ENCODE peak calls at places on chromosomes 6 and 20, in six cellular contexts. S, R, M, P, F and K are unnamed samples.

GRCh38 chr6:15384901-15385300 is 139.0 kb downstream of the JARID2 start:
- DNase-seq in S (no peak), R (no peak), M (no peak), P (no peak), F (no peak), K (no peak)

GRCh38 chr20:41125530-41126457 is 11.5 kb upstream of the PLCG1 start:
- DNase-seq in S (no peak), R (no peak), M (no peak), P (no peak), F (no peak), K (no peak)

GRCh38 chr6:141309295-141309694 is 823.4 kb upstream of the GJE1 start:
- DNase-seq in S (no peak), R (no peak), M (peak; percentile 7), P (peak; percentile 9), F (no peak), K (no peak)

GRCh38 chr6:10951675-10952282 is 64.9 kb downstream of the SYCP2L start:
- DNase-seq in S (peak; percentile 94), R (no peak), M (peak; percentile 58), P (peak; percentile 73), F (no peak), K (no peak)

GRCh38 chr6:145688493-145688905 is 46.8 kb downstream of the EPM2A start:
- DNase-seq in S (peak; percentile 86), R (no peak), M (no peak), P (peak; percentile 88), F (no peak), K (no peak)

GRCh38 chr20:53343433-53343832 is 250.2 kb downstream of the ZNF217 start:
- DNase-seq in S (no peak), R (peak; percentile 57), M (no peak), P (no peak), F (no peak), K (no peak)

GRCh38 chr6:111725446-111726112 is 119.9 kb upstream of the TRAF3IP2 start:
- DNase-seq in S (peak; percentile 32), R (no peak), M (no peak), P (no peak), F (no peak), K (no peak)

GRCh38 chr6:43368517-43369160 is 808 bp downstream of the ZNF318 start:
- DNase-seq in S (peak; percentile 37), R (peak; percentile 65), M (no peak), P (peak; percentile 37), F (peak; percentile 77), K (peak; percentile 73)

GRCh38 chr20:6122873-6123649 is at the start of gene FERMT1:
- DNase-seq in S (peak; percentile 54), R (peak; percentile 88), M (peak; percentile 45), P (peak; percentile 66), F (peak; percentile 83), K (peak; percentile 68)

GRCh38 chr6:5083813-5084191 is 1.3 kb upstream of the PPP1R3G start:
- DNase-seq in S (no peak), R (no peak), M (no peak), P (no peak), F (no peak), K (no peak)
- H3K4me3 ChIP-seq in S (no peak overlapping the region), R (no peak overlapping the region), M (no peak overlapping the region), P (no peak overlapping the region), F (peak overlapping the region; percentile 55), K (no peak overlapping the region)

DNA sequence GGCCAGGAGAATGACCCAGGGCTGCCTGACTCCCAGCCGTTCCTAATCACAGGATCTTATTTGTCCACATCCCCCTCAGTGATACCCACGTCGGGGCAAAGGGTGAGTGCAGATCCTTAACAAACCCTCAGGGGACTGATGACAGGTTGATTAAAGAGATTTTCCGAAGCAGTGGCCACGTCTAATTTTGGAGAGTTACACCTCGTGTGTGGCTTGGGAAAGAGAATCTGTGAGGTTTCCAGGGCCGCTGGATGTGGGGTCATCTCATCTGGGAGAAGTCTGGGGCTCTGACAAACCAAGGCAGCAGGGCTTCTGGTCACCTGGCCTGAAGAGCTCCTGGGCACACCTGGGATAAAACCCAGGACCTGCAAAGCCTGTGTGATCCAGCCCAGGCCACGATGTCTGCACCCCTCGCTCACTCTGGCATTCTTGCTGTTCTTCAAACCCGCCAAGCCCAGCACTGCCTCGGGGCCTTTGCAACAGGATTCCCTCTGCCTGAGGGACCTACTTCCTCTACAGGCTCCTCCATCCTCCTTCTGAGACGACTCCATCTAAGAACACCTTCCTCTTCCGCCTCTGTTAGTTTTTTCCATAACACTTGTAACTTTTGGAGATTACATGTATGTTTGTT is 4.7 kb downstream of the JPH2 start:
- DNase-seq in S (no peak), R (no peak), M (no peak), P (no peak), F (no peak), K (no peak)
- H3K4me3 ChIP-seq in S (no peak overlapping the region), R (no peak overlapping the region), M (no peak overlapping the region), P (no peak overlapping the region), F (no peak overlapping the region), K (peak overlapping the region; percentile 80)

GRCh38 chr6:157610451-157610999 is 212.5 kb upstream of the SNX9 start:
- DNase-seq in S (no peak), R (no peak), M (no peak), P (no peak), F (no peak), K (no peak)
- H3K4me3 ChIP-seq in S (no peak overlapping the region), R (no peak overlapping the region), M (no peak overlapping the region), P (no peak overlapping the region), F (no peak overlapping the region), K (no peak overlapping the region)

DNA sequence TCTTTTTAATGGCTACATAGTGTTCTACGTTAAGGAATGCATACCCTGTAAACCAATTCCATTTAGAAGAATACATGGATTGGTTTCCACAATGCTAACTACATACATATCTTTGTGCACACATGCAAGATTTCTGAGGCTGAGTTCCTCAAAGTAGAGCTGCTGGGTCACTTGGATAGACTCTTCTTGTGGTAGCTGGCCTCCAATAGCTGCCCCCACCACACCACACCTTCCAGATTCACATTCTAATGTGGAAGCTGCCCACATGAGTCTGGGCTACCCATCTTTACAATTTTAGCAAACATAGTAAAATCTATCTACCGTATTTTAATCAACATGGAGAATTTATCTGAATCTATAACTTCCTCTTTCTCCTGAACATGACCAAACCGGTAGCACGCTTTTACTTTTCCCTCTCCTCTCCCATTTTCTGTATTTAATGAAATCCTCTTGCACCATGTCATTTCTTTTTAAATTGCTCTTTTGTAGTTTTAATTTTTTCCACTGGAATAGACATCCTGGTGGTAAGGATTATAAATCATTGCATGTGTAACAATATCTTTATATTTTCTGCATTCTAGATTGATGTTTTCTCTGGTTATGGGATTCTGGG is 74.7 kb upstream of the CITED2 start:
- DNase-seq in S (no peak), R (no peak), M (no peak), P (no peak), F (no peak), K (no peak)
- H3K4me3 ChIP-seq in S (no peak overlapping the region), R (no peak overlapping the region), M (no peak overlapping the region), P (no peak overlapping the region), F (no peak overlapping the region), K (no peak overlapping the region)

DNA sequence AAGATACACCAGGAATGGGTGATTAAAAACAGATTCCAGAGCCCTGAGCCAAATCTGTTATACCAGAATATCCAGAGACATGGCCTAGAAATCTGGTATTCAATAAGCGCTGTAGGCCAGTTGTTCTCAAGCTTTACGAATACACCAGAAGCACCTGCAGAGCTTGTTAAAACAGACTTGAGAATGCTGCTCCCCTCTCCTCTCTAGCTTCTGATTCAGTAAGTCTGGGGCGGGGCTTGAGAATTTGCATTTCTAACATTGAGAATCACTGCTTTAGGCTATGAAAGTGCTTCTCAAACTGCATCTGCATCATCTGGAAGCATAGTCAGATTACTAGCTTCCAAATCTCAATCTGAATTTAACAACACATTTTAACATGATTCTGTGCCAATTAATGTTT is 20.5 kb upstream of the MAN1A1 start:
- DNase-seq in S (no peak), R (no peak), M (no peak), P (no peak), F (no peak), K (no peak)
- H3K4me3 ChIP-seq in S (no peak overlapping the region), R (no peak overlapping the region), M (no peak overlapping the region), P (no peak overlapping the region), F (no peak overlapping the region), K (no peak overlapping the region)

GRCh38 chr6:167467793-167468431 is 143.0 kb downstream of the TTLL2 start:
- DNase-seq in S (no peak), R (no peak), M (no peak), P (no peak), F (no peak), K (no peak)

GRCh38 chr6:167462913-167463312 is 138.0 kb downstream of the TTLL2 start:
- DNase-seq in S (no peak), R (no peak), M (no peak), P (no peak), F (no peak), K (no peak)

GRCh38 chr6:167467282-167467681 is 142.4 kb downstream of the TTLL2 start:
- DNase-seq in S (no peak), R (no peak), M (no peak), P (no peak), F (no peak), K (no peak)

GRCh38 chr6:167464177-167464576 is 139.3 kb downstream of the TTLL2 start:
- DNase-seq in S (no peak), R (no peak), M (no peak), P (no peak), F (no peak), K (no peak)

GRCh38 chr6:167465497-167465896 is 140.6 kb downstream of the TTLL2 start:
- DNase-seq in S (no peak), R (no peak), M (no peak), P (no peak), F (no peak), K (no peak)
- H3K4me3 ChIP-seq in S (no peak overlapping the region), R (no peak overlapping the region), M (no peak overlapping the region), P (no peak overlapping the region), F (no peak overlapping the region), K (no peak overlapping the region)

GRCh38 chr6:37499433-37500293 is at the start of gene CCDC167:
- DNase-seq in S (peak; percentile 96), R (peak; percentile 94), M (peak; percentile 97), P (peak; percentile 95), F (peak; percentile 97), K (peak; percentile 97)

GRCh38 chr6:37496951-37497885 is 2.5 kb downstream of the CCDC167 start:
- DNase-seq in S (no peak), R (no peak), M (no peak), P (no peak), F (no peak), K (no peak)

GRCh38 chr6:37501632-37502466 is 2.2 kb upstream of the CCDC167 start:
- DNase-seq in S (no peak), R (no peak), M (no peak), P (no peak), F (no peak), K (no peak)

GRCh38 chr6:37502703-37503485 is 3.2 kb upstream of the CCDC167 start:
- DNase-seq in S (no peak), R (no peak), M (no peak), P (no peak), F (no peak), K (no peak)

GRCh38 chr6:37500294-37500608 is 558 bp upstream of the CCDC167 start:
- DNase-seq in S (no peak), R (no peak), M (no peak), P (no peak), F (no peak), K (no peak)
- H3K4me3 ChIP-seq in S (no peak overlapping the region), R (no peak overlapping the region), M (peak overlapping the region; percentile 63), P (peak overlapping the region; percentile 49), F (peak overlapping the region; percentile 81), K (peak overlapping the region; percentile 50)